ENCODE peak calls at places on chromosomes 1 and 21, in six cellular contexts. U is HCT116, V is HepG2, R is GM12878, Z is K562, Y is H1. B is an unnamed sample. For H3K4me1, the result is how much of the 10 kb centered on the place peaks cover.

GRCh38 chr21:46122241-46122671 is 24.3 kb downstream of the COL6A2 start:
- DNase-seq in U (no peak), V (no peak), R (no peak), Z (no peak), Y (no peak), B (no peak)

GRCh38 chr1:214515544-214516433 is 35.6 kb downstream of the PTPN14 start:
- DNase-seq in U (no peak), V (no peak), R (no peak), Z (no peak), Y (no peak), B (no peak)

GRCh38 chr1:209774592-209774991 is 9.8 kb downstream of the C1orf74 start:
- DNase-seq in U (no peak), V (no peak), R (peak), Z (no peak), Y (no peak), B (no peak)

GRCh38 chr1:207463571-207463970 is 9.4 kb downstream of the CR2 start:
- DNase-seq in U (no peak), V (no peak), R (no peak), Z (no peak), Y (no peak), B (no peak)

GRCh38 chr21:35989185-35989735 is 71.1 kb downstream of the SETD4 start:
- DNase-seq in U (no peak), V (no peak), R (no peak), Z (no peak), Y (no peak), B (no peak)

GRCh38 chr1:39575191-39576015 is 1.2 kb downstream of the PABPC4 start:
- DNase-seq in U (no peak), V (peak), R (no peak), Z (peak), Y (no peak), B (no peak)

GRCh38 chr1:235892080-235892670 is 25.5 kb upstream of the LYST start:
- DNase-seq in U (no peak), V (no peak), R (no peak), Z (no peak), Y (no peak), B (no peak)

GRCh38 chr1:234647758-234648157 is 37.8 kb upstream of the IRF2BP2 start:
- DNase-seq in U (no peak), V (no peak), R (no peak), Z (no peak), Y (no peak), B (no peak)

GRCh38 chr1:166174108-166174507 is 7.3 kb upstream of the FAM78B start:
- DNase-seq in U (no peak), V (no peak), R (no peak), Z (no peak), Y (no peak), B (no peak)

GRCh38 chr1:155195201-155196102 is 12.2 kb downstream of the THBS3 start:
- DNase-seq in U (no peak), V (no peak), R (no peak), Z (peak), Y (peak), B (no peak)

GRCh38 chr1:31122101-31122735 is 56.7 kb upstream of the PUM1 start:
- DNase-seq in U (no peak), V (no peak), R (no peak), Z (no peak), Y (no peak), B (peak)

GRCh38 chr1:215284966-215285365 is 202.4 kb downstream of the KCNK2 start:
- DNase-seq in U (no peak), V (no peak), R (no peak), Z (no peak), Y (no peak), B (no peak)

GRCh38 chr1:157982111-157982510 is 11.3 kb upstream of the KIRREL1 start:
- DNase-seq in U (no peak), V (no peak), R (no peak), Z (no peak), Y (no peak), B (no peak)

GRCh38 chr1:41900611-41901444 is 17.9 kb downstream of the HIVEP3 start:
- DNase-seq in U (no peak), V (no peak), R (no peak), Z (no peak), Y (no peak), B (no peak)

GRCh38 chr1:235841938-235842545 is 24.7 kb downstream of the LYST start:
- DNase-seq in U (no peak), V (no peak), R (no peak), Z (no peak), Y (no peak), B (no peak)

GRCh38 chr1:230878584-230878975 is 10.3 kb upstream of the C1orf198 start:
- DNase-seq in U (no peak), V (no peak), R (no peak), Z (no peak), Y (no peak), B (no peak)

GRCh38 chr1:174680101-174680500 is 232.3 kb downstream of the GPR52 start:
- DNase-seq in U (no peak), V (no peak), R (no peak), Z (no peak), Y (no peak), B (no peak)

GRCh38 chr1:23899070-23899469 is 14.1 kb downstream of the CNR2 start:
- DNase-seq in U (no peak), V (no peak), R (no peak), Z (no peak), Y (no peak), B (no peak)

GRCh38 chr1:84078108-84078823 is 65.8 kb upstream of the PRKACB start:
- DNase-seq in U (no peak), V (no peak), R (no peak), Z (peak), Y (peak), B (no peak)

GRCh38 chr1:207670192-207670591 is 25.3 kb downstream of the CR1L start:
- DNase-seq in U (no peak), V (no peak), R (peak), Z (no peak), Y (no peak), B (no peak)

GRCh38 chr1:196535727-196536126 is 72.5 kb downstream of the KCNT2 start:
- DNase-seq in U (peak), V (no peak), R (no peak), Z (no peak), Y (no peak), B (peak)

GRCh38 chr1:92934395-92935378 is 26.6 kb downstream of the DIPK1A start:
- DNase-seq in U (no peak), V (no peak), R (no peak), Z (no peak), Y (no peak), B (no peak)

GRCh38 chr1:92940541-92940940 is 20.7 kb downstream of the DIPK1A start:
- DNase-seq in U (no peak), V (no peak), R (no peak), Z (no peak), Y (no peak), B (no peak)

GRCh38 chr1:92937731-92938130 is 23.5 kb downstream of the DIPK1A start:
- DNase-seq in U (no peak), V (no peak), R (no peak), Z (no peak), Y (no peak), B (no peak)

GRCh38 chr1:92933459-92933858 is 27.8 kb downstream of the DIPK1A start:
- DNase-seq in U (no peak), V (no peak), R (no peak), Z (no peak), Y (no peak), B (no peak)

GRCh38 chr1:92936865-92937264 is 24.4 kb downstream of the DIPK1A start:
- DNase-seq in U (no peak), V (no peak), R (no peak), Z (no peak), Y (no peak), B (no peak)
- H3K4me1 ChIP-seq in U (under half), V (under half), R (under half), Z (under half), Y (under half), B (under half)

GRCh38 chr1:199310701-199311100 is 671.9 kb downstream of the PTPRC start:
- DNase-seq in U (no peak), V (no peak), R (no peak), Z (no peak), Y (no peak), B (peak)
- TF ChIP-seq ZNF274 in U (no peak), V (no peak), R (no peak), Z (no peak), Y (no peak), B (no peak)

GRCh38 chr1:118302145-118302544 is 117.1 kb upstream of the SPAG17 start:
- DNase-seq in U (no peak), V (no peak), R (no peak), Z (no peak), Y (no peak), B (no peak)
- H3K4me1 ChIP-seq in U (under half), V (under half), R (under half), Z (under half), Y (under half), B (under half)

DNA sequence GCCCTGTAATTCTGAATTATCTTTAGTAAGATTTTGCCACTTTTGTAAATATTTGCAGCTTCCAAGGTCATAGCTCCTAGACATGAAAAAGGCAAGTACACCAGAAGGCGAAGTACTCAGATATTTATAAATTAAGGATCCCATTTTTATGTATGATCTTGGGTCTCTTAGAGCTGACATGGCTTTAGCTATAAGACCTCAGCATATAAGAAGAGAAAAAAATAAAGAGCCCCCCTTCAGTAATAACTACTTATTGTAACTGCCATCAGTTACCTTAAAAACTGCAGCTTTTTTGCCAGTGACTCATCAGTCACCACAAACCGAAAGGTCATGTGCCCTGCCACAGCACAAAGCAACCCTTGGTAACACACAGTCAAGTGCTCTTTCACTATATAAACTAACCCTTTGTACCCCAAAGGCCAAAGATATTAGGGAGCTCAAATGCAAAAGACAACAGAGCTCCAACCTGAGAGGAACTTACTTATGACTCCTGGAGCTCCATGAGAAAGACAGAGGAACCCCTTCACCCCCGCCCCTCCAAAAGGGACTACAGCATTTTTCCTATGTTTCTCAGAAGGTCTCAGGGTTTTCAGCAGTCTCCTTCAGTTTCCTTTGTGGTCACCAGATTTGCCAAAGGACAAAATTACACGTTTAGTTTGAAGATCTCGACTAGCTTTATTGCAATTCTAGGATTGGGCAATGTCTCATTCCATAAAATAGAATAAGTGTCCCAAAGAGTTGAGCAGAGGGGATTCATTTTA is 219.8 kb upstream of the DUSP10 start:
- DNase-seq in U (peak), V (peak), R (peak), Z (peak), Y (no peak), B (no peak)
- TF ChIP-seq ZNF274 in U (no peak), V (no peak), R (no peak), Z (no peak), Y (no peak), B (no peak)

DNA sequence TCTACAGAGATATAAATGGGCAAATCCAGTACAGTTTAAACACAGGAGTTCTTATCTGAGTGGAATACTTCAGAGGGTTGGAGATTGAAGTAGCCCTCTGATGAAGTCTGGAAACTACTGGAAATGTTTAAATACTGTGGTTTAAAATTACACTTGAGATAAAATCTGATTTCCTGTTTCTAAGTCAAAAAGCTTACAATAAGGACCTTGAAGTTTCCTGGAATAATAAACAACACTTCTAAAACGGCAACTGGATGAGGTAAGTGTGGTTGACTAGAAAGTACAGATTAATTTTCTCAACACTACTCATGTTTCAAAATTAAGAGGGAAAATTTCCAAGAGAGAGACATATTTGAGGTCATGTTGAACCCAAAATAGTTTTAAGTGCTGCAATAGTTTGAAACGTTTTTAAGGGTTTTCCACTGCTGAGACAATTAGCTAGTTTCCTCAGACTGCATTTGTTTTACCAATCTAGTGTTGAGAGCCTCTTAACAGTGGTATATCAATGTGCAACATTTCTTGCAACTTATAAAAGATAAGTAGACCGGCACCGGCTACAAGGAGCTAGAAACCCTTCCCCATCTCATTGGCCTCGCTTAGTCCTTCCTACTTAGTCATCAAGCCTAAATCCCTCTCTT is 27.4 kb downstream of the KCNA3 start:
- DNase-seq in U (no peak), V (no peak), R (no peak), Z (no peak), Y (no peak), B (no peak)
- H3K4me1 ChIP-seq in U (under half), V (under half), R (under half), Z (under half), Y (under half), B (under half)

DNA sequence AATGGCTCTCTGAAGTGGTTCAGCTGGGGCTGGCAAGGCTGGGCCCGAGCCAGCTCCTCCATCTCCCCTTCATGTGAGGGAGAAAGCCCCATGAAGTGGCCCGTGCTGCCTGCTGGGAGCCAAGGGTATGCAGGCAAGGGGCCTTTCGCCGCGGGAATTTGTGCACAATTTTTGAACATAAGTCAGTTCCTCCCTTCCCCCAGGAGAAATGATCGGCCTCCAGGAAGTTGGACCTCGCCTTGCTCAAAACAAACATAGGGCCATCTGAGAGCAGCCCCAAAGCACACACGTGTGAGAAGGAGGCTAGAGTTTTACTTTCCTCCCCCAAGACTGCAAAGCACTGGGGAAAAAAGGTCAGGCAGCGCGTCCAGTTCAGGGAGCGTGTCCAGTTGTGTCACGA is 64.7 kb downstream of the PRDM16 start:
- DNase-seq in U (no peak), V (peak), R (no peak), Z (no peak), Y (no peak), B (no peak)
- TF ChIP-seq ZNF274 in U (no peak), V (no peak), R (no peak), Z (no peak), Y (no peak), B (no peak)

GRCh38 chr1:2582401-2582800 is 4.2 kb upstream of the PRXL2B start:
- DNase-seq in U (no peak), V (no peak), R (no peak), Z (no peak), Y (no peak), B (no peak)
- H3K4me1 ChIP-seq in U (under half), V (half or more), R (half or more), Z (under half), Y (under half), B (under half)